ENCODE peak calls at places on chromosomes 11 and 22, in ten cellular contexts. S is RWPE1; K is NCI-H2107; W is left cardiac atrium; Y is IMR-90; T is Calu3; V is EH; M is gastrocnemius medialis; P is stimulated activated CD4-positive, alpha-beta T cell treated with anti-CD3 and anti-CD28 coated beads, TNF-alpha, amount 100 ng/mL, for 48 hours; E is HEK293T. B is an unnamed sample.

GRCh38 chr11:8325905-8326304 is 62.2 kb upstream of the LMO1 start:
- DNase-seq in Y (no peak), M (no peak), S (no peak), V (no peak), W (no peak), K (no peak), E (no peak), P (no peak), T (no peak), B (no peak)

GRCh38 chr11:103920449-103920848 is 116.0 kb upstream of the DDI1 start:
- DNase-seq in V (peak; percentile 23), S (no peak), T (no peak), Y (peak; percentile 73), P (no peak), E (no peak), M (no peak), W (no peak), K (no peak), B (no peak)

GRCh38 chr22:27534720-27535125 is 266.8 kb downstream of the MN1 start:
- DNase-seq in V (peak; percentile 86), P (no peak), E (no peak), W (no peak), Y (peak; percentile 77), S (no peak), T (no peak), K (no peak), M (no peak), B (no peak)

GRCh38 chr11:118283756-118284350 is 19.8 kb upstream of the MPZL2 start:
- DNase-seq in T (no peak), P (no peak), V (no peak), W (no peak), M (no peak), K (no peak), Y (no peak), E (no peak), S (no peak), B (no peak)

GRCh38 chr11:44505591-44506054 is 59.8 kb upstream of the CD82 start:
- DNase-seq in K (no peak), W (no peak), P (no peak), T (no peak), Y (peak; percentile 61), E (no peak), S (no peak), M (no peak), V (peak; percentile 68), B (no peak)

GRCh38 chr11:22711212-22711770 is 44.9 kb downstream of the GAS2 start:
- DNase-seq in T (no peak), Y (no peak), V (no peak), K (no peak), M (no peak), W (no peak), S (peak; percentile 39), E (no peak), P (no peak), B (peak; percentile 25)

GRCh38 chr22:27820896-27821866 is 19.6 kb upstream of the MN1 start:
- DNase-seq in S (no peak), T (peak; percentile 73), M (no peak), Y (no peak), V (no peak), W (no peak), K (no peak), P (no peak), E (no peak), B (no peak)

GRCh38 chr11:104547996-104548661 is 350.1 kb downstream of the CASP12 start:
- DNase-seq in V (no peak), S (no peak), Y (peak; percentile 63), W (no peak), M (no peak), T (no peak), K (no peak), P (no peak), E (no peak), B (no peak)

GRCh38 chr11:295351-296205 is 3.7 kb downstream of the IFITM5 start:
- DNase-seq in K (no peak), V (no peak), S (no peak), T (no peak), E (no peak), Y (no peak), P (no peak), W (peak; percentile 17), M (no peak), B (peak; percentile 29)

GRCh38 chr11:69841859-69842698 is 22.9 kb upstream of the FGF3 start:
- DNase-seq in E (peak; percentile 51), K (no peak), P (no peak), W (no peak), S (no peak), Y (peak; percentile 13), M (no peak), V (peak; percentile 25), T (peak; percentile 45), B (no peak)

GRCh38 chr11:132456735-132457328 is 1075.5 kb downstream of the OPCML start:
- DNase-seq in P (no peak), S (no peak), E (no peak), T (no peak), W (no peak), V (no peak), M (no peak), Y (no peak), K (no peak), B (no peak)

GRCh38 chr22:27195104-27195503 is 537.7 kb downstream of the MIAT start:
- DNase-seq in M (no peak), T (no peak), V (no peak), W (peak; percentile 49), S (no peak), E (no peak), K (no peak), Y (peak; percentile 8), P (no peak), B (peak; percentile 78)

GRCh38 chr11:10398525-10398924 is 56.5 kb upstream of the AMPD3 start:
- DNase-seq in P (no peak), T (no peak), W (no peak), S (no peak), V (peak; percentile 83), E (no peak), M (no peak), Y (no peak), K (no peak), B (peak; percentile 58)

GRCh38 chr11:26778000-26778757 is 56.3 kb upstream of the SLC5A12 start:
- DNase-seq in V (peak; percentile 79), P (no peak), M (no peak), K (no peak), W (no peak), T (no peak), Y (peak; percentile 81), E (no peak), S (peak; percentile 41), B (no peak)

GRCh38 chr11:12087075-12087775 is 23.2 kb upstream of the MICAL2 start:
- DNase-seq in W (peak; percentile 48), Y (peak; percentile 78), P (peak; percentile 16), T (peak; percentile 55), E (no peak), K (no peak), S (peak; percentile 36), M (peak; percentile 41), V (peak; percentile 89), B (peak; percentile 50)

GRCh38 chr22:25062378-25063095 is 110.0 kb downstream of the KIAA1671 start:
- DNase-seq in M (no peak), W (peak; percentile 40), E (no peak), P (no peak), T (no peak), V (no peak), S (no peak), Y (no peak), K (no peak), B (no peak)

GRCh38 chr11:125164422-125165110 is at the start of gene PKNOX2:
- DNase-seq in M (peak; percentile 83), K (no peak), E (peak; percentile 78), Y (peak; percentile 67), V (peak; percentile 65), T (peak; percentile 71), P (peak; percentile 61), S (peak; percentile 73), W (peak; percentile 86), B (peak; percentile 84)

GRCh38 chr11:116217006-116217405 is 555.8 kb downstream of the BUD13 start:
- DNase-seq in M (no peak), P (no peak), E (peak; percentile 63), S (no peak), Y (peak; percentile 45), T (no peak), K (no peak), V (peak; percentile 29), W (no peak), B (peak; percentile 64)

GRCh38 chr11:129222158-129222557 is 30.0 kb upstream of the ARHGAP32 start:
- DNase-seq in P (no peak), S (no peak), K (no peak), V (no peak), T (no peak), W (no peak), Y (no peak), M (no peak), E (no peak), B (no peak)

GRCh38 chr11:707817-708420 is 1.9 kb downstream of the EPS8L2 start:
- DNase-seq in K (no peak), Y (no peak), S (no peak), T (peak; percentile 74), P (no peak), E (no peak), W (no peak), M (peak; percentile 11), V (peak; percentile 24), B (no peak)

GRCh38 chr11:119371778-119372182 is 9.7 kb downstream of the USP2 start:
- DNase-seq in E (no peak), K (no peak), S (no peak), P (no peak), M (peak; percentile 85), V (no peak), W (no peak), Y (no peak), T (no peak), B (peak; percentile 48)

GRCh38 chr22:23074451-23074850 is 4.1 kb downstream of the GNAZ start:
- DNase-seq in M (no peak), S (no peak), Y (no peak), W (peak; percentile 10), V (no peak), E (no peak), T (no peak), P (no peak), K (no peak), B (peak; percentile 18)

B was measured in Right ventricle myocardium superior.